ENCODE peak calls at places on chromosome 15, in eight cellular contexts. A, C, G, P, W, X, B and L are unnamed samples.

GRCh38 chr15:39701988-39702387 is 80.7 kb downstream of the FSIP1 start:
- DNase-seq in A (no peak), C (no peak), G (no peak), P (no peak), W (no peak), X (no peak), B (no peak), L (no peak)

GRCh38 chr15:68526269-68526668 is 52.5 kb upstream of the CORO2B start:
- DNase-seq in A (peak), C (no peak), G (no peak), P (peak), W (no peak), X (no peak), B (no peak), L (no peak)

GRCh38 chr15:79035111-79035601 is 55.4 kb downstream of the RASGRF1 start:
- DNase-seq in A (peak), C (no peak), G (no peak), P (peak), W (no peak), X (no peak), B (no peak), L (no peak)

GRCh38 chr15:44148580-44148979 is 46.5 kb downstream of the FRMD5 start:
- DNase-seq in A (no peak), C (no peak), G (no peak), P (no peak), W (no peak), X (no peak), B (no peak), L (no peak)

GRCh38 chr15:62698646-62699045 is 343.9 kb upstream of the TPM1 start:
- DNase-seq in A (no peak), C (no peak), G (no peak), P (no peak), W (no peak), X (no peak), B (no peak), L (no peak)

GRCh38 chr15:94968133-94968532 is 736.8 kb downstream of the MCTP2 start:
- DNase-seq in A (no peak), C (no peak), G (no peak), P (no peak), W (no peak), X (no peak), B (no peak), L (no peak)

GRCh38 chr15:25858952-25859760 is 4.0 kb downstream of the ATP10A start:
- DNase-seq in A (no peak), C (no peak), G (no peak), P (no peak), W (no peak), X (no peak), B (no peak), L (no peak)

GRCh38 chr15:90774731-90775521 is 57.8 kb downstream of the BLM start:
- DNase-seq in A (peak), C (no peak), G (no peak), P (no peak), W (no peak), X (no peak), B (no peak), L (no peak)

GRCh38 chr15:39145146-39145545 is 435.7 kb upstream of the THBS1 start:
- DNase-seq in A (no peak), C (no peak), G (no peak), P (no peak), W (no peak), X (no peak), B (no peak), L (no peak)

GRCh38 chr15:98647774-98648653 is at the start of gene IGF1R:
- DNase-seq in A (peak), C (peak), G (peak), P (peak), W (peak), X (peak), B (peak), L (peak)

GRCh38 chr15:59545573-59545972 is 66.0 kb upstream of the GCNT3 start:
- DNase-seq in A (no peak), C (no peak), G (no peak), P (no peak), W (no peak), X (no peak), B (no peak), L (no peak)